ENCODE peak calls at places on chromosome 11, in four cellular contexts. R is cardiac muscle cell, C is germinal center, J is GOT3. O is an unnamed sample.

GRCh38 chr11:101870510-101870909 is 44.3 kb upstream of the CEP126 start:
- DNase-seq in R (peak), C (no peak), J (no peak), O (no peak)

GRCh38 chr11:113201055-113201818 is 113.1 kb upstream of the TTC12 start:
- DNase-seq in R (no peak), C (no peak), J (no peak), O (peak)

GRCh38 chr11:28447226-28447625 is 339.0 kb downstream of the METTL15 start:
- DNase-seq in R (peak), C (no peak), J (no peak), O (no peak)

GRCh38 chr11:7536102-7536501 is 22.3 kb downstream of the PPFIBP2 start:
- DNase-seq in R (no peak), C (peak), J (no peak), O (peak)

GRCh38 chr11:72001834-72002591 is 3.3 kb downstream of the IL18BP start:
- DNase-seq in R (no peak), C (no peak), J (no peak), O (no peak)

GRCh38 chr11:60951909-60952741 is at the start of gene SLC15A3:
- DNase-seq in R (peak), C (peak), J (no peak), O (peak)

GRCh38 chr11:114439229-114440120 is at the start of gene REXO2:
- DNase-seq in R (peak), C (peak), J (peak), O (peak)

GRCh38 chr11:10770626-10771254 is 19.7 kb downstream of the CTR9 start:
- DNase-seq in R (peak), C (peak), J (no peak), O (peak)

GRCh38 chr11:3014314-3014938 is 22.3 kb upstream of the NAP1L4 start:
- DNase-seq in R (no peak), C (no peak), J (no peak), O (no peak)

GRCh38 chr11:78192223-78192719 is 3.6 kb downstream of the USP35 start:
- DNase-seq in R (no peak), C (no peak), J (no peak), O (no peak)

GRCh38 chr11:130415719-130416536 is 12.5 kb downstream of the ADAMTS8 start:
- DNase-seq in R (no peak), C (no peak), J (no peak), O (no peak)

GRCh38 chr11:88410636-88411035 is 73.1 kb upstream of the CTSC start:
- DNase-seq in R (no peak), C (no peak), J (no peak), O (no peak)

GRCh38 chr11:116731821-116732739 is 40.7 kb downstream of the BUD13 start:
- DNase-seq in R (no peak), C (no peak), J (no peak), O (peak)

GRCh38 chr11:33444835-33445594 is 187.8 kb downstream of the HIPK3 start:
- DNase-seq in R (peak), C (no peak), J (no peak), O (no peak)

GRCh38 chr11:46499821-46500220 is 94.0 kb downstream of the AMBRA1 start:
- DNase-seq in R (no peak), C (no peak), J (no peak), O (no peak)